ENCODE peak calls at places on chromosomes 12 and 14, in four cellular contexts. Z, E, F and U are unnamed samples.

GRCh38 chr12:65879878-65880277 is 55.6 kb downstream of the HMGA2 start:
- DNase-seq in F (peak), E (peak), Z (no peak), U (peak)

GRCh38 chr12:26744697-26745440 is 88.1 kb downstream of the ITPR2 start:
- DNase-seq in Z (no peak), E (peak), F (peak), U (no peak)

GRCh38 chr12:83015390-83016225 is 328.9 kb downstream of the TMTC2 start:
- DNase-seq in F (peak), Z (no peak), E (peak), U (peak)

GRCh38 chr12:9673404-9674225 is 4.1 kb downstream of the CLEC2D start:
- DNase-seq in E (peak), Z (peak), F (peak), U (peak)

GRCh38 chr12:63362801-63363200 is 211.8 kb upstream of the AVPR1A start:
- DNase-seq in Z (no peak), F (peak), E (peak), U (peak)

GRCh38 chr12:43551971-43552559 is at the start of gene ADAMTS20:
- DNase-seq in E (peak), F (no peak), Z (no peak), U (no peak)

GRCh38 chr14:93936926-93937325 is 9.8 kb downstream of the FAM181A start:
- DNase-seq in Z (peak), F (no peak), E (no peak), U (no peak)

GRCh38 chr14:53273671-53274072 is 120.5 kb upstream of the DDHD1 start:
- DNase-seq in E (no peak), F (no peak), Z (peak), U (peak)

GRCh38 chr14:95359974-95360826 is 40.5 kb upstream of the CLMN start:
- DNase-seq in E (peak), Z (no peak), F (no peak), U (no peak)

GRCh38 chr12:29191267-29191889 is 42.3 kb downstream of the FAR2 start:
- DNase-seq in E (no peak), Z (no peak), F (no peak), U (no peak)

GRCh38 chr12:88946377-88946997 is 366.2 kb upstream of the KITLG start:
- DNase-seq in Z (no peak), F (peak), E (peak), U (peak)

GRCh38 chr12:22624573-22624907 is 431 bp upstream of the ETNK1 start:
- DNase-seq in E (no peak), Z (no peak), F (no peak), U (no peak)

GRCh38 chr14:99132821-99133562 is 139.0 kb downstream of the BCL11B start:
- DNase-seq in F (no peak), Z (no peak), E (no peak), U (no peak)

GRCh38 chr14:68526420-68527105 is 266.3 kb downstream of the ZFP36L1 start:
- DNase-seq in Z (peak), F (no peak), E (peak), U (no peak)

GRCh38 chr14:52840916-52841315 is 49.5 kb upstream of the GNPNAT1 start:
- DNase-seq in F (peak), E (peak), Z (no peak), U (peak)

GRCh38 chr14:94367896-94368590 is 20.4 kb downstream of the SERPINA1 start:
- DNase-seq in E (no peak), F (no peak), Z (no peak), U (no peak)

GRCh38 chr14:92783813-92784431 is 10.2 kb upstream of the GOLGA5 start:
- DNase-seq in F (peak), Z (no peak), E (peak), U (peak)

GRCh38 chr12:124403273-124403672 is 108.4 kb downstream of the RFLNA start:
- DNase-seq in Z (peak), F (no peak), E (no peak), U (no peak)

GRCh38 chr14:77804592-77804991 is 4.7 kb downstream of the ADCK1 start:
- DNase-seq in E (no peak), F (no peak), Z (no peak), U (no peak)
- TF ChIP-seq CTCF in E (peak), F (peak), Z (peak), U (peak)

DNA sequence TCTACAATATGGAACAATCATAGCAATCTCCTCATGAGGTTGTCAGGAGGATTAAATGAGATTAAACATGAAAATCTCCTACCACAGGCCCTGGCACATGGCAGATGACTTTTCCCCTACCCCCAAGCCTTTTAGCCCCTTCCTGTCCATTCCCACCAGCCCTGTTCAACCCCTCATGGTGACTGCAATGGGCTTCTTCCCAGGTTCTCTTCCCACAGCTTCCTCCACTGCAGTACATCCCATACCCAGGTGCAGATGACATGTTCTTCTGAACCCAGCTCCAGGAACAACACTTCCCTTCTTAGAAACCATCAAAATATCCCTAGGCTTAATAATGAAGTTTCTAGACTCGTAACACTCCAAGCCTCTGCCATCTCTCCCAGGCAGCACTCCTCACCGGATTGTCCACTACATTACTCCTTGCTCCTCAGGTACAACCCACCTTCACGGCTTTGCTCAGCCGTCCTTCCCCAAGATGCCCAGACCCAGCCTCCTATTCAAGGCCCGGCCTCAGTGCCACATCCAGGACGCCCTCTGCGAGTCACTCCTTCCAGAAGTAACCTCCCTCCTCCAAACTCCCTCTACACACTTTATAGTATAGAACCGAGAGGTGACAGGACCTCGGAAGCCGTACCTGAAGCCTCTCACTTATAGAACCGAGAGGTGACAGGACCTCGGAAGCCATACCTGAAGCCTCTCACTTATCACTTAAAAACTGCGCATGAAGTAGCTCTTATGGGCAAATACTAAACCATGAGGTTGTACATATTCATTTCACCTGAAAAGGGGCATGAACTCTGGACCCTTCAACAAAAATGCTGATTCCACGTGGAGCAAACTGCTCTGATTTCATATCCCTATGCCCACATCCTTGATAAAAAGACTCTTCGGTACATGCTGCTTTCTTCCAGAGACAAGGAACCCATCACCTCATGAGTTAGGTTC is 1.5 kb downstream of the CRACR2A start:
- DNase-seq in F (no peak), E (no peak), Z (no peak), U (no peak)
- H3K4me3 ChIP-seq in F (peak), E (peak), Z (peak), U (peak)

GRCh38 chr12:121708313-121709063 is 4.1 kb upstream of the TMEM120B start:
- DNase-seq in E (no peak), Z (no peak), F (no peak), U (no peak)

GRCh38 chr12:121705514-121705913 is 7.0 kb upstream of the TMEM120B start:
- DNase-seq in Z (no peak), F (no peak), E (no peak), U (no peak)

GRCh38 chr12:121711925-121712461 is 559 bp upstream of the TMEM120B start:
- DNase-seq in Z (peak), F (no peak), E (peak), U (peak)

GRCh38 chr12:121712462-121713256 is at the start of gene TMEM120B:
- DNase-seq in F (peak), E (peak), Z (peak), U (peak)

GRCh38 chr12:121709478-121709890 is 3.1 kb upstream of the TMEM120B start:
- DNase-seq in E (peak), Z (no peak), F (peak), U (peak)
- TF ChIP-seq CTCF in E (no peak), Z (no peak), F (peak), U (no peak)

DNA sequence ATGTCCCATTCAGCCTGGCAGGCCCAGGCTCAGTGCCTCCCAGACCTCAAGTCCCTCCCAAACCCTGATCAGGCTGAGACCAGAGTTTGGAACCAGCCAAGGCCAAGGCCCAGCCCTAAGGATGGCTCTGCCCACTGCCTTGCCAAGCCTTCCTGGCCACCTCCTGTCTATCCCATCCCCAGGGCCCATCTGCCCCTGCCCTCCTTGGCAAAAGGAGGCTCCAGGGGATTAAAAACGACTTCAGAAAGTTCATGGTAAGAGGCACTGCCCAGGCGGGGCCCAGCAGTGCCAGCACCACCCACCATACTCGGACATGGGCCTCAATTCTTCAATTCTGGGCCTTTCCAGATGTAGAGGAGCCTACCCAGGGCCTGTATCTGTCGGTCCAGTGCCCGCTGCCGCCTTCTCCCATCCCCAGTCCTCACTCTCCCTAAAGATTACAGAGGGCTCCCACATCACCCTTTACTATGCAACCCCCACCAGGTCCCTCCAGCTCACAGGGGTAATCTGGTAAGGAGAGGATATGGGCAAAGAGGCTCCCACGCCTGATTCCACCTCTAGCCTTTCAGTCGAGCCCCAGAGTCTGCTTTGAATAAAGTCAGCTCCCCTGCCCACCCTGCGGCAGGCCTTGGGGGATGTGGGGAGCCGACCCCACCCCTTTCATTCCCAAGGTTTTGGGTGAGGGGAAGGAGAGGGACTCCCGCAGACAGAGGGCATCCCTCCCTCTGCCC is 933 bp downstream of the ADCY6 start:
- DNase-seq in Z (no peak), F (no peak), E (no peak), U (peak)
- H3K4me3 ChIP-seq in Z (peak), F (peak), E (peak), U (peak)

GRCh38 chr12:130870442-130871285 is 1.2 kb upstream of the RAN start:
- DNase-seq in Z (peak), F (peak), E (peak), U (peak)
- TF ChIP-seq CTCF in Z (peak), F (peak), E (peak), U (peak)

DNA sequence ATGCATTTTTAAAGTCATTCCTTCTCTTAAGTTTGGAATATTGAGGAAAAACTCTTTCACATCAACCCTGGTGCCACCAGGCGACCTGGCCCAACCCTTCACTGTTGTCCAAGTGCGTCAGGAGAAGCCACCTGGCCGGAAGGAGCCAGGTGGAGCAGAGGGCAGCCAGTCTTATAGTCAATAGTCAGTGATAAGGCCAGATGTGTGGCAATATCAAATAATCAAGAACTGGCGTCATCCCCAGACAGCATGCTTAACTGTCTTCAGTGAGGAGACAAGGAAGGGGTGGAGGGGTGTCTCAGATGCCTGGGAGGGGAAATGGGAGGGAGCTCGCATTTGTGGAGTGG is 49.1 kb upstream of the FOS start:
- DNase-seq in E (no peak), Z (no peak), F (no peak), U (no peak)
- H3K4me3 ChIP-seq in E (no peak), Z (no peak), F (no peak), U (no peak)

DNA sequence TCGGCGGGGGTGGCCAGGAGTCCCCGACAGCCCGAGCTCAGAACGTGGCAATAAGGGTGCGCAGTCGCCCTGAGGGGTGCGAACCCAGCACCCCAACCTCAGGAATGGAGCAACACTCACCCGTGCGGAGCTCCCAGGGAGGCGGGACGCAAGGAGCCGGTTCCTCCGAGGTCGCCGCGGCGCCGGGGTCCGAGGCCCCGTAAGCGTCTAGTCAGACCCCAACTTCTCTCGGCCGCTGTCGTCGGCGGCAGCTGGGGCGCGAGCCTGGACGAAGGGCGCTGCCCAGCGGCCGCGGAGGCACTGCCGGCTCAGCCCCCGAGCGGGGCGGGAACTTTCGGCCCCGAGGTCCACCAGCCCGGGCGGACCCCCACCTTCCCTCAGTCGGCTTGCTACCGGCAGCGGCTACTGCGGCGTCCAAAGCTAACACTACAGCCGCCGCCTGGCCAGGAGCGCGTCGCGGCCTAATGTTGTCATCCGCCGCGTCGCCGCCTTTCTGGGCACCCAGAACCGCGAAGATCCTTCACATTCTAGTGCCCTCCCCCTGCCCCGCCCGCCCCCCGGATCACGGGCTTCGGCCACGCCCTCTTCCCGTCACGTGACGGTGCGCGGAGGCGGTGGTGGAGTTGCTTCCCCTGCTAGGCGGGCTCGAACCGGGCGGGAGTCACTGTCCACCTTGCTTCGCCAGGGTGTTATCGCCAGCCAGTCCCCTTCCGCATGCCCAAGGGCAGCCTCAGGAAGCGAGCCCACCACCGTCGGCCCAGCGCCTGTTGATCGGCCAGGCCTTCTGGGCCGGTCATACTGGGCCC is at the start of gene OSBPL8:
- DNase-seq in Z (peak), F (peak), E (peak), U (peak)
- TF ChIP-seq CTCF in Z (no peak), F (no peak), E (no peak), U (peak)

DNA sequence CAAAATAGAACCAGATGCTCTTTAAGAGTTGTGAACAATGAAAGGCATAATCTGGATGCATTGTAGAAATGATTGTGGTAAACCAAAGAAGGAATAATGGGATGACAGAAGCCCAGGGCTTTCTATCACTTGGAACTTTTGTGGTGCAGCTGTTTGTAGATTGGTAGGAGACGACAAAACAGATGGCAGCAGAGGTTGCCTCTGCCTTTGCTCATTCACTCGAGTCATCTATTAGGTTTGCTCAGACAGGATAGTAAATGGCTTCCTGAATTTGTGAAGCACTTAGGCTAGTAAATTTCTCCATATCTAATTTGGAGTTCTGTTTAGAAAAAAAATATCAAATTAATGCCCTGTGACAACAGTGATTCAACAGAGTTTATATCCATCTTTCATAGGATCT is 78.4 kb downstream of the FGD4 start:
- DNase-seq in F (no peak), Z (no peak), E (peak), U (peak)
- H3K4me3 ChIP-seq in F (no peak), Z (no peak), E (no peak), U (no peak)

GRCh38 chr14:103613517-103613916 is 15.5 kb upstream of the KLC1 start:
- DNase-seq in Z (no peak), E (no peak), F (no peak), U (no peak)
- TF ChIP-seq CTCF in Z (no peak), E (peak), F (peak), U (peak)